ENCODE peak calls at places on chromosomes 16 and 17, in seven cellular contexts. G is lower leg skin; E is GM10248; X is AG09319; A is IMR-90; L is GM20000; D is CD4-positive, alpha-beta T cell. F is an unnamed sample.

GRCh38 chr16:56861092-56861610 is 3.9 kb upstream of the SLC12A3 start:
- DNase-seq in E (peak), D (no peak), G (no peak), X (no peak), A (no peak), L (no peak), F (no peak)

GRCh38 chr17:49069585-49070273 is 62.8 kb upstream of the B4GALNT2 start:
- DNase-seq in X (no peak), L (no peak), A (peak), E (no peak), D (no peak), G (no peak), F (no peak)

GRCh38 chr16:85089485-85089884 is 22.8 kb downstream of the CIBAR2 start:
- DNase-seq in A (no peak), G (no peak), L (no peak), D (no peak), E (no peak), X (no peak), F (no peak)

GRCh38 chr17:79930786-79931516 is 91.7 kb upstream of the CBX4 start:
- DNase-seq in A (no peak), D (no peak), X (no peak), G (no peak), E (no peak), L (no peak), F (no peak)

GRCh38 chr17:59668816-59669215 is 38.4 kb downstream of the PTRH2 start:
- DNase-seq in E (no peak), A (peak), L (no peak), D (no peak), X (peak), G (no peak), F (no peak)

GRCh38 chr17:74237321-74237720 is 23.9 kb downstream of the TTYH2 start:
- DNase-seq in X (no peak), G (no peak), D (no peak), E (no peak), A (no peak), L (no peak), F (no peak)

GRCh38 chr17:50559674-50560184 is 786 bp upstream of the CACNA1G start:
- DNase-seq in X (no peak), G (peak), D (no peak), L (peak), A (peak), E (peak), F (no peak)

GRCh38 chr16:70437582-70438324 is 1.1 kb downstream of the ST3GAL2 start:
- DNase-seq in X (no peak), A (peak), E (no peak), G (no peak), L (peak), D (no peak), F (no peak)

GRCh38 chr16:87076950-87077749 is 240.0 kb downstream of the C16orf95 start:
- DNase-seq in L (peak), A (peak), E (peak), X (no peak), D (no peak), G (no peak), F (peak)

GRCh38 chr17:13600475-13601316 is 1.0 kb downstream of the HS3ST3A1 start:
- DNase-seq in G (no peak), L (no peak), E (no peak), D (no peak), A (peak), X (no peak), F (no peak)

GRCh38 chr17:40038882-40039513 is 15.2 kb downstream of the MED24 start:
- DNase-seq in X (peak), G (peak), L (no peak), D (no peak), E (no peak), A (peak), F (no peak)

GRCh38 chr17:44105483-44105882 is 18.0 kb downstream of the HDAC5 start:
- DNase-seq in E (no peak), X (no peak), L (no peak), G (no peak), A (no peak), D (no peak), F (no peak)

GRCh38 chr17:82803185-82803584 is 36.6 kb downstream of the ZNF750 start:
- DNase-seq in E (no peak), X (no peak), L (no peak), D (no peak), A (no peak), G (no peak), F (no peak)

GRCh38 chr17:37062036-37062435 is 113.3 kb downstream of the AATF start:
- DNase-seq in G (no peak), A (no peak), X (no peak), D (no peak), L (no peak), E (no peak), F (no peak)

GRCh38 chr16:63890072-63890471 is 1231.8 kb downstream of the CDH11 start:
- DNase-seq in A (peak), D (no peak), L (no peak), E (no peak), X (no peak), G (peak), F (no peak)

GRCh38 chr17:16287563-16288027 is 65.7 kb downstream of the CENPV start:
- DNase-seq in L (peak), X (peak), E (peak), A (peak), G (no peak), D (no peak), F (no peak)

GRCh38 chr17:15507896-15508295 is 40.5 kb upstream of the CDRT4 start:
- DNase-seq in A (peak), E (no peak), L (no peak), D (no peak), G (no peak), X (no peak), F (no peak)

GRCh38 chr17:31571124-31571892 is 179.8 kb downstream of the RAB11FIP4 start:
- DNase-seq in E (no peak), X (peak), L (no peak), D (no peak), A (peak), G (no peak), F (no peak)

GRCh38 chr16:19123535-19124178 is 9.9 kb downstream of the ITPRIPL2 start:
- DNase-seq in L (no peak), X (no peak), D (no peak), G (no peak), A (no peak), E (no peak), F (no peak)

GRCh38 chr16:26859086-26859485 is 207.6 kb upstream of the C16orf82 start:
- DNase-seq in L (no peak), X (no peak), G (no peak), E (no peak), A (no peak), D (no peak), F (peak)

GRCh38 chr17:49898547-49899490 is 51.0 kb upstream of the TAC4 start:
- DNase-seq in L (no peak), A (no peak), D (no peak), E (no peak), X (no peak), G (no peak), F (no peak)

GRCh38 chr17:57034807-57035754 is 50.0 kb upstream of the AKAP1 start:
- DNase-seq in L (no peak), X (no peak), G (no peak), D (no peak), A (no peak), E (no peak), F (no peak)

GRCh38 chr16:14564323-14564722 is 65.7 kb downstream of the PARN start:
- DNase-seq in E (no peak), D (no peak), X (no peak), G (no peak), L (no peak), A (no peak), F (no peak)

GRCh38 chr17:74920306-74920620 is 2.8 kb downstream of the USH1G start:
- DNase-seq in L (no peak), X (no peak), G (no peak), D (no peak), E (no peak), A (no peak), F (no peak)

GRCh38 chr17:35797918-35798317 is 2.5 kb upstream of the MMP28 start:
- DNase-seq in D (no peak), E (no peak), L (no peak), X (no peak), A (no peak), G (no peak), F (peak)

GRCh38 chr16:71762186-71762585 is 37.7 kb upstream of the PHLPP2 start:
- DNase-seq in L (no peak), G (no peak), E (no peak), A (peak), D (no peak), X (no peak), F (no peak)

GRCh38 chr17:18158022-18158600 is 25.5 kb upstream of the ALKBH5 start:
- DNase-seq in G (peak), E (peak), X (peak), A (peak), L (peak), D (peak), F (no peak)

GRCh38 chr17:74601944-74602572 is 10.0 kb upstream of the CD300LD start:
- DNase-seq in L (peak), A (peak), G (no peak), D (no peak), X (no peak), E (peak), F (no peak)

GRCh38 chr16:17942067-17942466 is 394.5 kb downstream of the NPIPA8 start:
- DNase-seq in E (no peak), D (no peak), G (no peak), A (no peak), X (no peak), L (no peak), F (no peak)

GRCh38 chr16:86283944-86284343 is 226.4 kb upstream of the FOXF1 start:
- DNase-seq in D (no peak), A (no peak), L (no peak), X (no peak), G (no peak), E (no peak), F (no peak)

GRCh38 chr16:19601083-19601976 is 45.8 kb downstream of the VPS35L start:
- DNase-seq in G (no peak), L (peak), A (peak), D (no peak), X (peak), E (peak), F (no peak)

GRCh38 chr16:1916654-1916990 is 1.6 kb downstream of the HS3ST6 start:
- DNase-seq in L (no peak), G (no peak), E (no peak), A (no peak), D (no peak), X (no peak), F (no peak)

GRCh38 chr16:2936436-2937011 is 24.8 kb downstream of the FLYWCH1 start:
- DNase-seq in D (no peak), G (no peak), X (no peak), L (no peak), E (no peak), A (no peak), F (no peak)

GRCh38 chr16:80167657-80168056 is 373.1 kb upstream of the DYNLRB2 start:
- DNase-seq in E (no peak), X (no peak), D (no peak), A (no peak), G (no peak), L (no peak), F (no peak)

GRCh38 chr17:43226393-43226792 is 2.0 kb downstream of the CCDC200 start:
- DNase-seq in X (no peak), D (no peak), E (no peak), G (no peak), A (no peak), L (no peak), F (peak)

GRCh38 chr16:15899538-15900100 is 11.2 kb upstream of the CEP20 start:
- DNase-seq in X (peak), L (peak), G (peak), E (peak), D (no peak), A (peak), F (no peak)

GRCh38 chr17:50949128-50950001 is 83.2 kb upstream of the TOB1 start:
- DNase-seq in L (peak), E (no peak), D (peak), G (no peak), A (no peak), X (no peak), F (no peak)

GRCh38 chr17:36535669-36536081 is 888 bp downstream of the PIGW start:
- DNase-seq in G (no peak), E (no peak), D (no peak), L (no peak), X (no peak), A (no peak), F (no peak)

GRCh38 chr16:55437627-55438026 is 41.4 kb upstream of the MMP2 start:
- DNase-seq in D (no peak), E (no peak), X (no peak), L (peak), G (peak), A (peak), F (no peak)

GRCh38 chr17:9226130-9226793 is 205.0 kb downstream of the NTN1 start:
- DNase-seq in L (no peak), G (no peak), D (no peak), E (no peak), X (no peak), A (no peak), F (no peak)

GRCh38 chr17:9224485-9224884 is 203.2 kb downstream of the NTN1 start:
- DNase-seq in A (no peak), G (no peak), D (no peak), E (no peak), L (no peak), X (no peak), F (no peak)

GRCh38 chr17:9226794-9227135 is 205.5 kb downstream of the NTN1 start:
- DNase-seq in A (no peak), X (no peak), E (no peak), D (no peak), L (no peak), G (no peak), F (no peak)

GRCh38 chr17:9223531-9223930 is 202.2 kb downstream of the NTN1 start:
- DNase-seq in X (no peak), E (no peak), L (no peak), D (no peak), G (no peak), A (no peak), F (no peak)

DNA sequence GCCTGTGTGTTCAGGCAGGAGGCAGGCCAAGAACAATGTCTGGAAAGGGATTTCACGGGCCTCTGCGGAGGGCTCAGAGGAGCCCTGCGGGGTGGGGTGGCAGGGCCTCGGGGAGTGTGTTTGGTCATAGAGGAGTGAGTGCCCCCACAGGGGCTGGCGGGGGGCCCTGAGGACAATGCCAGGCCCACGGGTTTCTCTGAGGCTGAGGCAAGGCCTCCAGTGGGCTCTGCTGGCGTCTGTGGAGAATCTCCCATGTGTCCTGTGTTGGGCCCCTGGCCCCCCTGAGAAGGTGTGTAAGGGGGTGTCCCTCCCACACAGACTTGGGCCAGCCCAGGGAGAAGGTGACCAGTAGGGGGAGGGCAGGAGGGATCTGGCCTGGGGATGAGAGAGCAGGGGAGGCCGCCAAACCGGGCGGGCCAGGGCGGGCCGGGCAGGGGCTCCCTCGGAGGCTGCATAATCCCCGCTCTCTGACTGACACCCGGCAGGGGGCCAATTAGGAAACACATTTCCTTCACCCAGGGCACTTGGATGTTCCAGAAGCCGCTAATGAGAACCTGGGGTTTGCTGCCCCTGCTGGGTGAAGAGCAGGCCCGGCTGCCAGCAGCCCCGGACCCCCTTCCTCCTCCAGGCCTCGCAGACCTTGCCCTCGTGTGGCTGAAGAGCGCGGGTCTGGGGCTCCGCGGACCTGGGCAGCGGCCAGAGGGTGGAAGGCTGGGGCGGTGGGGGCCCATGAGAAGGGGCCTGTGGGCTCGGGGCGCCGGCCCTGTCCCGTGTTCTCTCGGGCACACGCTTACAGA is 204.2 kb downstream of the NTN1 start:
- DNase-seq in X (no peak), D (no peak), E (no peak), L (no peak), A (no peak), G (no peak), F (no peak)
- TF ChIP-seq CTCF in X (no peak), D (no peak), E (no peak), L (no peak), A (no peak), G (no peak), F (peak)

GRCh38 chr17:81330884-81331245 is 35.8 kb upstream of the SLC38A10 start:
- DNase-seq in D (no peak), X (no peak), E (no peak), L (no peak), G (no peak), A (no peak), F (no peak)

GRCh38 chr17:81332118-81332834 is 37.2 kb upstream of the SLC38A10 start:
- DNase-seq in G (no peak), L (no peak), A (no peak), X (no peak), D (no peak), E (no peak), F (no peak)

GRCh38 chr17:81332949-81333570 is 38.0 kb upstream of the SLC38A10 start:
- DNase-seq in L (no peak), E (no peak), X (no peak), D (no peak), A (no peak), G (no peak), F (no peak)

GRCh38 chr17:81329927-81330883 is 35.1 kb upstream of the SLC38A10 start:
- DNase-seq in L (no peak), X (no peak), A (no peak), G (no peak), E (no peak), D (no peak), F (no peak)

GRCh38 chr17:81331527-81332043 is 36.5 kb upstream of the SLC38A10 start:
- DNase-seq in D (no peak), G (no peak), E (no peak), A (no peak), X (no peak), L (no peak), F (no peak)
- TF ChIP-seq CTCF in D (no peak), G (no peak), E (no peak), A (no peak), X (no peak), L (no peak), F (no peak)

DNA sequence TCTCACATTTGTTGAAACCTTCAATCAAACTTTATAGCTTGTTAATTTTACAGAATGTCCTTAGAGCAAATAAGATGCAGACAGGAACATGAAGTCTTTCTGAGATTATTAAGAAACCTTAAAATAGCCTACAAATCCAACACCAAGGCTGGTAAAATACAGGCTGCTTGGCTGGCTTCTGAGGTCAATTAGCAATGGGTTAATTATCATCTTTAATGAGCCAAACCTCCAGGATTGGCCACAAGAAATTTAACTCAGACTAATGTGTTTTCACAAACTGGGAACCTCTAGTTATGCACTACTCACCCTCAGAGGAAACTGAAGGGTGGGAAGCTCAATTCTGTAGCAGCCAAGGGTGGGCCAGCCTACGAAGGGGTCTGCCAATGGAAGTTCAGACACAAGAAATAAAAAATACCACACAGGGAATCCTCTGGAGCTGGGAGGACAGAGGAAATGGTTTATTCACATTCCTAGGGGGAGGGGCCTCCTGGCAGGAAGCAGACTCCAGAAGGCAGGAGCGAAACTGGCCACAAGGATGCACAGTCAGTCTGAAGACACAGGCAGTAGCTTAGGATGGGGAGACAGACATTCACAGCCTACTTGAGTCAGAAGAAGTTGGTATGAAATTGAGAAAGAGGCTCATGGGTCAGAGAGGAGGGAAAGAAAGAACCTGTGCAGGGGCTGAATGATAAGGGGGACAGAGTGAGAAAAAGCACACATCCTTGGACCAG is 36.1 kb downstream of the HIC1 start:
- DNase-seq in X (peak), E (no peak), D (no peak), A (peak), L (no peak), G (peak), F (no peak)
- TF ChIP-seq CTCF in X (peak), E (no peak), D (no peak), A (peak), L (no peak), G (no peak), F (peak)

GRCh38 chr17:8574687-8575086 is 55.8 kb downstream of the MYH10 start:
- DNase-seq in D (no peak), A (no peak), E (no peak), G (no peak), X (no peak), L (no peak), F (no peak)
- TF ChIP-seq CTCF in D (no peak), A (no peak), E (no peak), G (no peak), X (no peak), L (no peak), F (peak)

DNA sequence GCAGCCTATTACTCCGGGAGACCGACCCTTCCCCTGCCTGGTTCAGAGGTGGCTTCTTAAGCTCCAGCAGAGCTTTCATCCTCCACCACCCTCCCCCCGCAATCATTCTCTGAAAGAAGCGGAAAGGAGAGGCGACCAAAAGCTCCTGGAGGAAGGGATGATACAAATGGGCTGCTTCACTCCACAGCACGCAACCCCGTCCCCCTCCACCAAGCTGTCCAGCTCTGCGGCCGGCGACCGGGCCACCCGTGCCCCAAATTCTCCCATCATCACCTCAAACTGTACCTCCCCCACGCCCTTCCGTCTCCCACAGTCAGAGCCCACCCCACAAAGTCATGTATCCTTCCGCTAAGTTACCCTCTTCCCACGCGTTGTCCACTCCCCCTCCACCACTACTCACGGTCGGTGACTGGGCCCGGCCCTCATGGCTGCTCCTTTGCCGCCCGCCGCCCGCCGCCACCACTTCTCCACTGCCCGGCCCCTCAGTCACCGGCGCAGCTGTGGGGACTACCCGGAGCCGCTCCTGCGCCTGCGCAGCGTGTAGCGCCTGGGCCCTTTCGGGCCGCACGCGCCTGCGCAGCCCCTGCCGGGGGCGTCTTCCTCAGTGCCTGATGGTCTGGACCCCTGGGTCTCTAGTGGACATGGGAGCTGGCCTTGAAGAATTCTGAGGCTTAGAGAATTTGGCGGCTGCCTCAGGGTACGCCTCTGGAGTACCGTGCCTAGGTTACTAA is at the start of gene FAM222B:
- DNase-seq in D (peak), G (peak), E (peak), L (peak), X (peak), A (peak), F (peak)
- TF ChIP-seq CTCF in D (no peak), G (no peak), E (no peak), L (no peak), X (no peak), A (no peak), F (no peak)

F was measured in osteocyte.